ENCODE peak calls at places on chromosomes 4 and X, in nine cellular contexts. One of them, this sample, is unnamed.

GRCh38 chr4:122612540-122612939 is 8.3 kb downstream of the IL21 start:
- DNase-seq in cardiac fibroblast: peak
- DNase-seq in A549: peak
- DNase-seq in cardiac muscle cell: no peak
- DNase-seq in Panc1: no peak
- DNase-seq in body of pancreas: no peak
- DNase-seq in Peyer's patch: no peak
- DNase-seq in OCI-LY7: no peak
- DNase-seq in thoracic aorta: no peak
- DNase-seq in this sample: no peak

GRCh38 chr4:4837921-4838601 is 21.4 kb upstream of the MSX1 start:
- DNase-seq in thoracic aorta: no peak
- DNase-seq in cardiac fibroblast: no peak
- DNase-seq in body of pancreas: no peak
- DNase-seq in Panc1: no peak
- DNase-seq in Peyer's patch: no peak
- DNase-seq in A549: no peak
- DNase-seq in OCI-LY7: no peak
- DNase-seq in cardiac muscle cell: no peak
- DNase-seq in this sample: no peak

GRCh38 chr4:173424899-173425805 is 26.2 kb upstream of the SCRG1 start:
- DNase-seq in thoracic aorta: no peak
- DNase-seq in OCI-LY7: no peak
- DNase-seq in body of pancreas: no peak
- DNase-seq in cardiac muscle cell: peak
- DNase-seq in cardiac fibroblast: peak
- DNase-seq in Panc1: no peak
- DNase-seq in Peyer's patch: no peak
- DNase-seq in A549: no peak
- DNase-seq in this sample: peak

GRCh38 chrX:78315745-78316144 is 11.7 kb downstream of the CYSLTR1 start:
- DNase-seq in OCI-LY7: no peak
- DNase-seq in A549: no peak
- DNase-seq in thoracic aorta: no peak
- DNase-seq in cardiac fibroblast: no peak
- DNase-seq in Panc1: no peak
- DNase-seq in cardiac muscle cell: no peak
- DNase-seq in Peyer's patch: no peak
- DNase-seq in body of pancreas: no peak
- DNase-seq in this sample: no peak

GRCh38 chr4:86967798-86968197 is 33.0 kb downstream of the AFF1 start:
- DNase-seq in body of pancreas: no peak
- DNase-seq in thoracic aorta: no peak
- DNase-seq in cardiac muscle cell: peak
- DNase-seq in Panc1: no peak
- DNase-seq in OCI-LY7: no peak
- DNase-seq in cardiac fibroblast: peak
- DNase-seq in Peyer's patch: no peak
- DNase-seq in A549: no peak
- DNase-seq in this sample: peak

GRCh38 chr4:100184787-100185186 is 5.5 kb downstream of the DDIT4L start:
- DNase-seq in A549: no peak
- DNase-seq in Peyer's patch: no peak
- DNase-seq in body of pancreas: no peak
- DNase-seq in Panc1: no peak
- DNase-seq in cardiac muscle cell: no peak
- DNase-seq in thoracic aorta: no peak
- DNase-seq in cardiac fibroblast: no peak
- DNase-seq in OCI-LY7: no peak
- DNase-seq in this sample: no peak

GRCh38 chr4:108533245-108533844 is 87.0 kb upstream of the RPL34 start:
- DNase-seq in thoracic aorta: no peak
- DNase-seq in Peyer's patch: no peak
- DNase-seq in cardiac fibroblast: peak
- DNase-seq in cardiac muscle cell: peak
- DNase-seq in OCI-LY7: no peak
- DNase-seq in A549: no peak
- DNase-seq in body of pancreas: peak
- DNase-seq in Panc1: no peak
- DNase-seq in this sample: no peak

GRCh38 chrX:12007881-12008280 is 130.4 kb upstream of the FRMPD4 start:
- DNase-seq in Panc1: no peak
- DNase-seq in cardiac fibroblast: peak
- DNase-seq in body of pancreas: no peak
- DNase-seq in OCI-LY7: no peak
- DNase-seq in A549: peak
- DNase-seq in Peyer's patch: no peak
- DNase-seq in thoracic aorta: no peak
- DNase-seq in cardiac muscle cell: peak
- DNase-seq in this sample: peak

GRCh38 chr4:142645478-142646108 is 200.5 kb downstream of the INPP4B start:
- DNase-seq in OCI-LY7: no peak
- DNase-seq in A549: no peak
- DNase-seq in Panc1: no peak
- DNase-seq in body of pancreas: no peak
- DNase-seq in Peyer's patch: no peak
- DNase-seq in cardiac fibroblast: peak
- DNase-seq in thoracic aorta: no peak
- DNase-seq in cardiac muscle cell: peak
- DNase-seq in this sample: no peak

GRCh38 chr4:26893491-26893890 is 32.9 kb downstream of the STIM2 start:
- DNase-seq in thoracic aorta: no peak
- DNase-seq in body of pancreas: no peak
- DNase-seq in cardiac muscle cell: no peak
- DNase-seq in A549: no peak
- DNase-seq in Peyer's patch: no peak
- DNase-seq in OCI-LY7: no peak
- DNase-seq in Panc1: no peak
- DNase-seq in cardiac fibroblast: no peak
- DNase-seq in this sample: no peak

GRCh38 chr4:39062499-39062898 is 467 bp downstream of the KLHL5 start:
- DNase-seq in body of pancreas: no peak
- DNase-seq in Panc1: no peak
- DNase-seq in OCI-LY7: no peak
- DNase-seq in cardiac fibroblast: no peak
- DNase-seq in thoracic aorta: no peak
- DNase-seq in cardiac muscle cell: no peak
- DNase-seq in A549: no peak
- DNase-seq in Peyer's patch: no peak
- DNase-seq in this sample: peak

GRCh38 chr4:152485726-152486276 is 50.1 kb downstream of the FBXW7 start:
- DNase-seq in cardiac fibroblast: peak
- DNase-seq in Peyer's patch: no peak
- DNase-seq in OCI-LY7: no peak
- DNase-seq in A549: peak
- DNase-seq in body of pancreas: peak
- DNase-seq in cardiac muscle cell: peak
- DNase-seq in thoracic aorta: no peak
- DNase-seq in Panc1: peak
- DNase-seq in this sample: peak

GRCh38 chr4:139828966-139829662 is 163.5 kb downstream of the MGST2 start:
- DNase-seq in Panc1: no peak
- DNase-seq in cardiac fibroblast: no peak
- DNase-seq in A549: no peak
- DNase-seq in body of pancreas: no peak
- DNase-seq in OCI-LY7: no peak
- DNase-seq in cardiac muscle cell: no peak
- DNase-seq in thoracic aorta: no peak
- DNase-seq in Peyer's patch: no peak
- DNase-seq in this sample: no peak

GRCh38 chrX:86370927-86371326 is 222.7 kb downstream of the DACH2 start:
- DNase-seq in A549: no peak
- DNase-seq in cardiac muscle cell: no peak
- DNase-seq in thoracic aorta: no peak
- DNase-seq in cardiac fibroblast: no peak
- DNase-seq in Panc1: no peak
- DNase-seq in OCI-LY7: no peak
- DNase-seq in Peyer's patch: no peak
- DNase-seq in body of pancreas: no peak
- DNase-seq in this sample: no peak

GRCh38 chrX:72309297-72310071 is 3.8 kb upstream of the CITED1 start:
- DNase-seq in Peyer's patch: no peak
- DNase-seq in A549: no peak
- DNase-seq in cardiac muscle cell: peak
- DNase-seq in thoracic aorta: no peak
- DNase-seq in body of pancreas: no peak
- DNase-seq in cardiac fibroblast: no peak
- DNase-seq in Panc1: no peak
- DNase-seq in OCI-LY7: no peak
- DNase-seq in this sample: no peak

GRCh38 chrX:115642895-115643530 is 82.0 kb downstream of the PLS3 start:
- DNase-seq in cardiac muscle cell: peak
- DNase-seq in body of pancreas: peak
- DNase-seq in cardiac fibroblast: peak
- DNase-seq in A549: peak
- DNase-seq in OCI-LY7: peak
- DNase-seq in thoracic aorta: no peak
- DNase-seq in Peyer's patch: peak
- DNase-seq in Panc1: no peak
- DNase-seq in this sample: peak

GRCh38 chrX:68504237-68504636 is 5.4 kb downstream of the YIPF6 start:
- DNase-seq in OCI-LY7: no peak
- DNase-seq in thoracic aorta: no peak
- DNase-seq in Panc1: no peak
- DNase-seq in A549: peak
- DNase-seq in Peyer's patch: no peak
- DNase-seq in cardiac fibroblast: peak
- DNase-seq in cardiac muscle cell: peak
- DNase-seq in body of pancreas: no peak
- DNase-seq in this sample: peak

GRCh38 chrX:56600141-56600540 is 36.7 kb downstream of the UBQLN2 start:
- DNase-seq in Peyer's patch: no peak
- DNase-seq in cardiac muscle cell: peak
- DNase-seq in Panc1: no peak
- DNase-seq in cardiac fibroblast: peak
- DNase-seq in OCI-LY7: no peak
- DNase-seq in A549: no peak
- DNase-seq in body of pancreas: no peak
- DNase-seq in thoracic aorta: no peak
- DNase-seq in this sample: no peak

DNA sequence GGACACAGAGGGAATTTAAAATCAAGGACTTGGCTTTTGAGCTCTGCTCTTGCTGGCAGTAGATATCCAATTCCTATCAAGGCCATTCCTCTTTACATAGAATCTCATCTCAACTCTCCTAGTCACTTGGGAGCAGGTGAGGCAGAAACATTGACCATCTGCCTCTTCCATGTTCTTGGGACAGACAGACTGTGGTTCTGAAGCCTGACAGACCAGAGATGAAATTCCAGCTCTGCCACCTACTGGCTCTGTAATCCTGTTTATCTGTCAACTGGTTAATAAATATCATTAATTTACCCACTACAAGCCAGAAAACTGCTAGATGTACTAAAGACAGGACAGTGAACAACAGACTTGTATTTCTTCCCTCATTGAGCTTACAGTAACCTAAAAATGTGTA is 300.8 kb downstream of the ADGRL3 start:
- DNase-seq in cardiac muscle cell: peak
- DNase-seq in OCI-LY7: no peak
- DNase-seq in A549: no peak
- DNase-seq in body of pancreas: no peak
- DNase-seq in cardiac fibroblast: peak
- DNase-seq in thoracic aorta: no peak
- DNase-seq in Panc1: no peak
- DNase-seq in Peyer's patch: no peak
- DNase-seq in this sample: no peak
- TF ChIP-seq CTCF in cardiac muscle cell: peak
- TF ChIP-seq CTCF in OCI-LY7: no peak
- TF ChIP-seq CTCF in A549: no peak
- TF ChIP-seq CTCF in body of pancreas: no peak
- TF ChIP-seq CTCF in cardiac fibroblast: peak
- TF ChIP-seq CTCF in thoracic aorta: no peak
- TF ChIP-seq CTCF in Panc1: no peak
- TF ChIP-seq CTCF in Peyer's patch: no peak
- TF ChIP-seq CTCF in this sample: no peak

DNA sequence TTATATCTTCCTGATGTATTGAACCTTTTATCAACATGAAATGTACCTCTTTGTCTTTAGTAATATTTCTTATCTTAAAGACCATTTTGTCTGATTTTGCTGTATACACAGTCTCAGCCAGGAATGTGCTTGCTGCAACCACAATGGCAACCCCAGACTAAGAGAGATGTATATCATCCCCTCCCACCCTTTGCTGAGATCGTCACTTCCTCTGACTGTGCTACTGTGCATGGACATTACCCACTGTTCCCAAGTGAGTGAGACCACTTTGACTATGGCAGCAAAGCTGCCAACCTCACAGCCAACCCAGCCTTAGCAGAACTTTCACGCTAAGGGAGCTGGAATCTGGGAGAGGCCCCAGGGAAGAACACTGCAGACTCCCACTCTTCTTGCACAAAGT is 46.0 kb downstream of the EIF2S3 start:
- DNase-seq in Panc1: no peak
- DNase-seq in cardiac fibroblast: peak
- DNase-seq in thoracic aorta: no peak
- DNase-seq in OCI-LY7: no peak
- DNase-seq in A549: no peak
- DNase-seq in body of pancreas: no peak
- DNase-seq in Peyer's patch: no peak
- DNase-seq in cardiac muscle cell: peak
- DNase-seq in this sample: no peak
- H3K4me3 ChIP-seq in Panc1: no peak
- H3K4me3 ChIP-seq in cardiac fibroblast: no peak
- H3K4me3 ChIP-seq in thoracic aorta: no peak
- H3K4me3 ChIP-seq in OCI-LY7: no peak
- H3K4me3 ChIP-seq in A549: no peak
- H3K4me3 ChIP-seq in body of pancreas: no peak
- H3K4me3 ChIP-seq in Peyer's patch: no peak
- H3K4me3 ChIP-seq in cardiac muscle cell: no peak
- H3K4me3 ChIP-seq in this sample: no peak

DNA sequence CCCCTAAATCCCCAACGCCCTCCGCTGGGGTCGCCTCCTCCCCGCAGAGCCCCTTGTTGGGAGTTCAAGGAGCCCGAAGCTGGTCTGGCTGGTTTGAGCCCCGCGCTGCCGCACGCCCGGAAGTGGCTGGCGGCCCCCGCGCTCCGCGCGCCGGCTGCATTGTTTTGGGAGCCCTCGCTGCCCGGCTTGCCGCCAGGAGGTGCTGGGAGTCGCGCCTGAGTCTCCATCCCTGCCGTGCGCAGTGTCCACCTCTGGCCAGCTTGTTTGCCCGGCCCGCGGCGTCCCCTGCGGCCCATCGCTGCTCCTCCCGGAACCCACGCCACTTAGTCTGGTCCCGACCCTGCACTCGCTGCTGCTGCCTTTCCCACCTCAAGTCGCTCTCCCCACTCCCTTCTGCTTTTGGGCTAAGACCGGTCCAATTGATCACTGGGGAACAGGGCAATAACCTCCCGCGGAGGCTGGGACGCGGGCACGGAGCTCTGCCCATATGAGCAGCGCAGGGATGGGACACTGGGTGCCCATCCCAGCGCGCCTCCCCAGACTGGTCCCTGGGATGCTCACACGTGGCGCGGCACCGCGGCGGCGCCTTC is 2.2 kb upstream of the SFRP2 start:
- DNase-seq in Peyer's patch: no peak
- DNase-seq in body of pancreas: peak
- DNase-seq in thoracic aorta: no peak
- DNase-seq in cardiac muscle cell: peak
- DNase-seq in OCI-LY7: no peak
- DNase-seq in A549: no peak
- DNase-seq in cardiac fibroblast: peak
- DNase-seq in Panc1: no peak
- DNase-seq in this sample: peak
- TF ChIP-seq CTCF in Peyer's patch: no peak
- TF ChIP-seq CTCF in body of pancreas: no peak
- TF ChIP-seq CTCF in thoracic aorta: no peak
- TF ChIP-seq CTCF in cardiac muscle cell: peak
- TF ChIP-seq CTCF in OCI-LY7: no peak
- TF ChIP-seq CTCF in A549: no peak
- TF ChIP-seq CTCF in cardiac fibroblast: peak
- TF ChIP-seq CTCF in Panc1: peak
- TF ChIP-seq CTCF in this sample: peak

GRCh38 chr4:119026662-119027444 is 108.8 kb upstream of the MYOZ2 start:
- DNase-seq in body of pancreas: no peak
- DNase-seq in Peyer's patch: peak
- DNase-seq in thoracic aorta: no peak
- DNase-seq in cardiac fibroblast: peak
- DNase-seq in cardiac muscle cell: no peak
- DNase-seq in A549: peak
- DNase-seq in OCI-LY7: no peak
- DNase-seq in Panc1: no peak
- DNase-seq in this sample: peak
- H3K4me3 ChIP-seq in body of pancreas: no peak
- H3K4me3 ChIP-seq in Peyer's patch: no peak
- H3K4me3 ChIP-seq in thoracic aorta: peak
- H3K4me3 ChIP-seq in cardiac fibroblast: peak
- H3K4me3 ChIP-seq in cardiac muscle cell: no peak
- H3K4me3 ChIP-seq in A549: peak
- H3K4me3 ChIP-seq in OCI-LY7: no peak
- H3K4me3 ChIP-seq in Panc1: no peak
- H3K4me3 ChIP-seq in this sample: peak